ENCODE peak calls at places on chromosomes 16 and 17, in eight cellular contexts. G is prostate gland, H is neural progenitor cell, V is GOT3, Y is uterus, Q is left lung, A is HT1080, D is mesendoderm. S is an unnamed sample.

GRCh38 chr16:9670058-9670457 is 512.2 kb downstream of the GRIN2A start:
- DNase-seq in Y (no peak), G (no peak), D (peak; percentile 76), V (no peak), Q (no peak), A (no peak), H (peak; percentile 57), S (no peak)

GRCh38 chr17:43020789-43021738 is 1.1 kb downstream of the VAT1 start:
- DNase-seq in G (peak; percentile 46), V (peak; percentile 64), Y (peak; percentile 82), A (peak; percentile 71), H (peak; percentile 64), D (peak; percentile 93), Q (peak; percentile 85), S (peak; percentile 32)

GRCh38 chr16:51262428-51262827 is 111.4 kb upstream of the SALL1 start:
- DNase-seq in Q (no peak), H (no peak), D (no peak), A (no peak), Y (no peak), V (no peak), G (no peak), S (no peak)

GRCh38 chr16:84109598-84110325 is 7.0 kb downstream of the MBTPS1 start:
- DNase-seq in Y (no peak), V (no peak), A (no peak), G (no peak), D (no peak), H (no peak), Q (no peak), S (no peak)

GRCh38 chr17:8158267-8159031 is 4.3 kb downstream of the VAMP2 start:
- DNase-seq in D (peak; percentile 92), V (peak; percentile 64), H (peak; percentile 87), G (peak; percentile 90), A (peak; percentile 85), Y (peak; percentile 91), Q (peak; percentile 91), S (peak; percentile 33)

GRCh38 chr17:33642002-33642401 is 348.9 kb upstream of the ASIC2 start:
- DNase-seq in H (no peak), A (no peak), D (peak; percentile 40), Q (no peak), G (no peak), V (no peak), Y (no peak), S (no peak)

GRCh38 chr16:70589998-70590471 is 56.3 kb upstream of the IL34 start:
- DNase-seq in Y (peak; percentile 64), A (no peak), D (no peak), G (no peak), H (no peak), V (no peak), Q (no peak), S (no peak)

GRCh38 chr16:2963611-2964415 is at the start of gene KREMEN2:
- DNase-seq in A (peak; percentile 75), V (no peak), Q (peak; percentile 80), D (peak; percentile 90), Y (no peak), G (no peak), H (peak; percentile 79), S (no peak)

GRCh38 chr17:80662557-80662956 is 117.9 kb downstream of the RPTOR start:
- DNase-seq in A (no peak), Q (no peak), Y (no peak), H (no peak), D (no peak), G (no peak), V (no peak), S (no peak)

GRCh38 chr17:48064638-48065037 is 16.5 kb downstream of the NFE2L1 start:
- DNase-seq in Q (no peak), V (no peak), H (no peak), Y (no peak), A (no peak), D (no peak), G (no peak), S (no peak)

GRCh38 chr16:78065344-78065743 is 34.1 kb upstream of the WWOX start:
- DNase-seq in G (no peak), D (no peak), V (no peak), H (no peak), A (no peak), Y (no peak), Q (no peak), S (no peak)

GRCh38 chr16:80804451-80805383 is at the start of gene CDYL2:
- DNase-seq in H (peak; percentile 75), Y (no peak), D (no peak), G (peak; percentile 43), Q (peak; percentile 88), V (no peak), A (no peak), S (no peak)

GRCh38 chr16:50238868-50239301 is 27.5 kb upstream of the ADCY7 start:
- DNase-seq in G (no peak), Y (no peak), Q (no peak), H (no peak), A (no peak), V (no peak), D (no peak), S (no peak)

GRCh38 chr17:382644-383533 is 30.3 kb upstream of the RPH3AL start:
- DNase-seq in D (peak; percentile 85), A (no peak), G (peak; percentile 22), Y (no peak), Q (no peak), H (peak; percentile 91), V (peak; percentile 21), S (no peak)

GRCh38 chr16:88649195-88649923 is 1.5 kb downstream of the CYBA start:
- DNase-seq in V (no peak), G (no peak), Y (no peak), Q (peak; percentile 75), A (no peak), H (no peak), D (no peak), S (peak; percentile 73)

GRCh38 chr17:64097196-64097936 is 32.6 kb downstream of the ERN1 start:
- DNase-seq in H (no peak), Q (no peak), G (no peak), A (no peak), V (no peak), Y (peak; percentile 35), D (no peak), S (no peak)

GRCh38 chr16:73196670-73197069 is 148.7 kb upstream of the ZFHX3 start:
- DNase-seq in G (peak; percentile 73), V (no peak), D (peak; percentile 88), H (peak; percentile 85), Y (peak; percentile 55), Q (no peak), A (peak; percentile 68), S (peak; percentile 54)

GRCh38 chr17:2266045-2266864 is 37.3 kb downstream of the SMG6 start:
- DNase-seq in V (no peak), G (no peak), D (no peak), A (no peak), Y (no peak), Q (no peak), H (no peak), S (no peak)

GRCh38 chr16:1193825-1194581 is 31.1 kb downstream of the TPSG1 start:
- DNase-seq in Y (no peak), Q (no peak), G (no peak), V (no peak), A (no peak), H (no peak), D (no peak), S (no peak)

GRCh38 chr16:12191102-12191501 is 214.6 kb downstream of the SNX29 start:
- DNase-seq in Q (no peak), G (no peak), D (no peak), V (no peak), H (no peak), A (no peak), Y (no peak), S (no peak)

GRCh38 chr16:827513-827912 is 27.0 kb upstream of the GNG13 start:
- DNase-seq in Q (no peak), V (no peak), A (no peak), D (no peak), H (no peak), G (no peak), Y (no peak), S (no peak)

GRCh38 chr16:81730090-81731051 is 48.7 kb upstream of the PLCG2 start:
- DNase-seq in Y (peak; percentile 85), G (peak; percentile 74), A (peak; percentile 75), Q (peak; percentile 95), V (peak; percentile 38), D (peak; percentile 99), H (peak; percentile 96), S (peak; percentile 81)

GRCh38 chr17:38982858-38983746 is 15.9 kb upstream of the FBXO47 start:
- DNase-seq in D (peak; percentile 70), G (peak; percentile 43), Y (peak; percentile 50), H (peak; percentile 81), Q (no peak), V (no peak), A (peak; percentile 68), S (peak; percentile 61)

S was measured in NCI-H1092 treated with DMSO at 0.1 percent for 48 hours.